ENCODE peak calls at places on chromosomes 11 and 22, in nine cellular contexts. One of them, this sample, is unnamed.

GRCh38 chr11:295351-296205 is 3.7 kb downstream of the IFITM5 start:
- DNase-seq in kidney: peak; percentile 61
- DNase-seq in neural progenitor cell: no peak
- DNase-seq in heart right ventricle: peak; percentile 8
- DNase-seq in endodermal cell: peak; percentile 44
- DNase-seq in PC-9: no peak
- DNase-seq in H9: no peak
- DNase-seq in choroid plexus epithelial cell: no peak
- DNase-seq in body of pancreas: no peak
- DNase-seq in this sample: no peak

GRCh38 chr11:126782810-126783209 is 217.8 kb downstream of the KIRREL3 start:
- DNase-seq in neural progenitor cell: no peak
- DNase-seq in heart right ventricle: no peak
- DNase-seq in H9: no peak
- DNase-seq in kidney: no peak
- DNase-seq in endodermal cell: no peak
- DNase-seq in body of pancreas: no peak
- DNase-seq in choroid plexus epithelial cell: no peak
- DNase-seq in PC-9: no peak
- DNase-seq in this sample: no peak

GRCh38 chr11:133019545-133019944 is 512.8 kb downstream of the OPCML start:
- DNase-seq in body of pancreas: no peak
- DNase-seq in choroid plexus epithelial cell: no peak
- DNase-seq in kidney: no peak
- DNase-seq in H9: no peak
- DNase-seq in PC-9: no peak
- DNase-seq in neural progenitor cell: no peak
- DNase-seq in heart right ventricle: no peak
- DNase-seq in endodermal cell: no peak
- DNase-seq in this sample: no peak

GRCh38 chr11:111575748-111576147 is 26.5 kb upstream of the SIK2 start:
- DNase-seq in body of pancreas: no peak
- DNase-seq in neural progenitor cell: no peak
- DNase-seq in kidney: no peak
- DNase-seq in endodermal cell: no peak
- DNase-seq in PC-9: no peak
- DNase-seq in heart right ventricle: no peak
- DNase-seq in H9: no peak
- DNase-seq in choroid plexus epithelial cell: no peak
- DNase-seq in this sample: no peak

GRCh38 chr11:2885676-2886081 is at the start of gene CDKN1C:
- DNase-seq in neural progenitor cell: peak; percentile 94
- DNase-seq in body of pancreas: peak; percentile 87
- DNase-seq in choroid plexus epithelial cell: peak; percentile 89
- DNase-seq in H9: peak; percentile 92
- DNase-seq in PC-9: peak; percentile 47
- DNase-seq in kidney: peak; percentile 96
- DNase-seq in endodermal cell: peak; percentile 95
- DNase-seq in heart right ventricle: peak; percentile 91
- DNase-seq in this sample: peak; percentile 98

GRCh38 chr22:32754413-32755041 is 47.0 kb upstream of the TIMP3 start:
- DNase-seq in kidney: no peak
- DNase-seq in neural progenitor cell: no peak
- DNase-seq in choroid plexus epithelial cell: peak; percentile 57
- DNase-seq in H9: no peak
- DNase-seq in heart right ventricle: peak; percentile 44
- DNase-seq in body of pancreas: peak; percentile 9
- DNase-seq in PC-9: peak; percentile 64
- DNase-seq in endodermal cell: no peak
- DNase-seq in this sample: no peak

GRCh38 chr11:131157678-131158077 is 212.7 kb upstream of the NTM start:
- DNase-seq in PC-9: no peak
- DNase-seq in kidney: no peak
- DNase-seq in neural progenitor cell: no peak
- DNase-seq in body of pancreas: no peak
- DNase-seq in H9: no peak
- DNase-seq in heart right ventricle: no peak
- DNase-seq in choroid plexus epithelial cell: no peak
- DNase-seq in endodermal cell: no peak
- DNase-seq in this sample: no peak

GRCh38 chr11:122398167-122398566 is 257.4 kb upstream of the UBASH3B start:
- DNase-seq in neural progenitor cell: no peak
- DNase-seq in choroid plexus epithelial cell: no peak
- DNase-seq in H9: no peak
- DNase-seq in PC-9: no peak
- DNase-seq in endodermal cell: no peak
- DNase-seq in body of pancreas: no peak
- DNase-seq in heart right ventricle: no peak
- DNase-seq in kidney: no peak
- DNase-seq in this sample: no peak

GRCh38 chr11:45369294-45369693 is 83.2 kb upstream of the SYT13 start:
- DNase-seq in PC-9: no peak
- DNase-seq in H9: no peak
- DNase-seq in kidney: no peak
- DNase-seq in choroid plexus epithelial cell: no peak
- DNase-seq in heart right ventricle: no peak
- DNase-seq in body of pancreas: no peak
- DNase-seq in endodermal cell: no peak
- DNase-seq in neural progenitor cell: no peak
- DNase-seq in this sample: no peak

GRCh38 chr11:15770798-15771414 is 585.4 kb downstream of the SOX6 start:
- DNase-seq in choroid plexus epithelial cell: peak; percentile 58
- DNase-seq in kidney: no peak
- DNase-seq in body of pancreas: peak; percentile 65
- DNase-seq in neural progenitor cell: peak; percentile 61
- DNase-seq in endodermal cell: peak; percentile 92
- DNase-seq in H9: peak; percentile 68
- DNase-seq in PC-9: no peak
- DNase-seq in heart right ventricle: no peak
- DNase-seq in this sample: peak; percentile 47

GRCh38 chr11:130677486-130678153 is 229.2 kb downstream of the ADAMTS15 start:
- DNase-seq in PC-9: peak; percentile 74
- DNase-seq in choroid plexus epithelial cell: peak; percentile 95
- DNase-seq in H9: peak; percentile 71
- DNase-seq in neural progenitor cell: peak; percentile 13
- DNase-seq in heart right ventricle: no peak
- DNase-seq in body of pancreas: no peak
- DNase-seq in kidney: no peak
- DNase-seq in endodermal cell: peak; percentile 80
- DNase-seq in this sample: no peak

GRCh38 chr22:45830531-45831245 is 146.3 kb downstream of the WNT7B start:
- DNase-seq in neural progenitor cell: no peak
- DNase-seq in heart right ventricle: no peak
- DNase-seq in choroid plexus epithelial cell: peak; percentile 71
- DNase-seq in body of pancreas: no peak
- DNase-seq in endodermal cell: no peak
- DNase-seq in PC-9: no peak
- DNase-seq in kidney: no peak
- DNase-seq in H9: no peak
- DNase-seq in this sample: no peak

GRCh38 chr11:33391893-33392251 is 134.7 kb downstream of the HIPK3 start:
- DNase-seq in PC-9: no peak
- DNase-seq in neural progenitor cell: no peak
- DNase-seq in heart right ventricle: no peak
- DNase-seq in body of pancreas: no peak
- DNase-seq in kidney: no peak
- DNase-seq in H9: no peak
- DNase-seq in choroid plexus epithelial cell: no peak
- DNase-seq in endodermal cell: no peak
- DNase-seq in this sample: no peak

GRCh38 chr11:123702137-123702536 is 39.3 kb downstream of the ZNF202 start:
- DNase-seq in heart right ventricle: peak; percentile 17
- DNase-seq in kidney: no peak
- DNase-seq in endodermal cell: no peak
- DNase-seq in H9: no peak
- DNase-seq in body of pancreas: no peak
- DNase-seq in neural progenitor cell: no peak
- DNase-seq in choroid plexus epithelial cell: no peak
- DNase-seq in PC-9: no peak
- DNase-seq in this sample: peak; percentile 20

GRCh38 chr11:123707206-123707605 is 34.3 kb downstream of the ZNF202 start:
- DNase-seq in kidney: no peak
- DNase-seq in PC-9: no peak
- DNase-seq in H9: no peak
- DNase-seq in neural progenitor cell: no peak
- DNase-seq in endodermal cell: no peak
- DNase-seq in body of pancreas: no peak
- DNase-seq in heart right ventricle: no peak
- DNase-seq in choroid plexus epithelial cell: no peak
- DNase-seq in this sample: no peak

GRCh38 chr11:123704341-123704740 is 37.1 kb downstream of the ZNF202 start:
- DNase-seq in choroid plexus epithelial cell: no peak
- DNase-seq in H9: no peak
- DNase-seq in endodermal cell: no peak
- DNase-seq in PC-9: no peak
- DNase-seq in heart right ventricle: no peak
- DNase-seq in neural progenitor cell: no peak
- DNase-seq in kidney: no peak
- DNase-seq in body of pancreas: no peak
- DNase-seq in this sample: no peak

GRCh38 chr11:123707606-123708205 is 33.8 kb downstream of the ZNF202 start:
- DNase-seq in neural progenitor cell: peak; percentile 79
- DNase-seq in body of pancreas: peak; percentile 69
- DNase-seq in choroid plexus epithelial cell: peak; percentile 87
- DNase-seq in kidney: no peak
- DNase-seq in H9: peak; percentile 60
- DNase-seq in heart right ventricle: no peak
- DNase-seq in endodermal cell: peak; percentile 86
- DNase-seq in PC-9: no peak
- DNase-seq in this sample: peak; percentile 60
- TF ChIP-seq CTCF in neural progenitor cell: peak; percentile 97
- TF ChIP-seq CTCF in body of pancreas: peak; percentile 66
- TF ChIP-seq CTCF in choroid plexus epithelial cell: peak; percentile 94
- TF ChIP-seq CTCF in kidney: peak; percentile 78
- TF ChIP-seq CTCF in H9: peak; percentile 91
- TF ChIP-seq CTCF in heart right ventricle: peak; percentile 82
- TF ChIP-seq CTCF in endodermal cell: peak; percentile 92
- TF ChIP-seq CTCF in PC-9: peak; percentile 79
- TF ChIP-seq CTCF in this sample: peak; percentile 63

DNA sequence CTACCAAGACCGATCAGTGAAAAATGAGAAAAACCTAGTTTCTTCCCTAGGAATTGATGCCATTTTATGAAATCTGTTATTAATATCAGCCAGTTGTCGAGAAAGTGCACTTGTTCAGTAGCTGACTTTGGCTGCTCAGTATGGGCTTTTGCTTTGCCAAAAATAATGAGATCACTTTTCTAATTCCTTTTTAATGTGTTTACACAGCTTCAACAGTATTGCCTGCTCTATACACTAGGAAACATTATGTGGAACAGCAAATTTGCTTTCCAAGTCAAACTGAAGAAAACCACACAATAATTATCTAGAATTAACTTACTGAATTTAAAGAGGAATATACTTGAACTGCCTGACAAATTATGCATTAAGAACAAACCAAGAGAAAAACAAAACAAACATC is 34.4 kb downstream of the SCUBE2 start:
- DNase-seq in H9: no peak
- DNase-seq in kidney: no peak
- DNase-seq in heart right ventricle: no peak
- DNase-seq in PC-9: no peak
- DNase-seq in body of pancreas: no peak
- DNase-seq in endodermal cell: no peak
- DNase-seq in choroid plexus epithelial cell: no peak
- DNase-seq in neural progenitor cell: no peak
- DNase-seq in this sample: no peak
- TF ChIP-seq CTCF in H9: no peak
- TF ChIP-seq CTCF in kidney: no peak
- TF ChIP-seq CTCF in heart right ventricle: no peak
- TF ChIP-seq CTCF in PC-9: no peak
- TF ChIP-seq CTCF in body of pancreas: no peak
- TF ChIP-seq CTCF in endodermal cell: no peak
- TF ChIP-seq CTCF in choroid plexus epithelial cell: no peak
- TF ChIP-seq CTCF in neural progenitor cell: no peak
- TF ChIP-seq CTCF in this sample: no peak

GRCh38 chr22:50576806-50577696 is 1.2 kb downstream of the CPT1B start:
- DNase-seq in endodermal cell: no peak
- DNase-seq in kidney: no peak
- DNase-seq in PC-9: no peak
- DNase-seq in body of pancreas: no peak
- DNase-seq in neural progenitor cell: no peak
- DNase-seq in choroid plexus epithelial cell: no peak
- DNase-seq in H9: no peak
- DNase-seq in heart right ventricle: no peak
- DNase-seq in this sample: no peak

GRCh38 chr22:50577697-50577986 is 585 bp downstream of the CPT1B start:
- DNase-seq in kidney: no peak
- DNase-seq in neural progenitor cell: no peak
- DNase-seq in body of pancreas: no peak
- DNase-seq in choroid plexus epithelial cell: no peak
- DNase-seq in endodermal cell: no peak
- DNase-seq in H9: no peak
- DNase-seq in PC-9: no peak
- DNase-seq in heart right ventricle: peak; percentile 15
- DNase-seq in this sample: no peak

GRCh38 chr22:50574383-50574755 is 3.9 kb downstream of the CPT1B start:
- DNase-seq in PC-9: no peak
- DNase-seq in heart right ventricle: no peak
- DNase-seq in neural progenitor cell: no peak
- DNase-seq in kidney: no peak
- DNase-seq in choroid plexus epithelial cell: no peak
- DNase-seq in body of pancreas: no peak
- DNase-seq in H9: no peak
- DNase-seq in endodermal cell: no peak
- DNase-seq in this sample: no peak

GRCh38 chr22:50575426-50575941 is 2.7 kb downstream of the CPT1B start:
- DNase-seq in choroid plexus epithelial cell: no peak
- DNase-seq in neural progenitor cell: no peak
- DNase-seq in endodermal cell: no peak
- DNase-seq in PC-9: no peak
- DNase-seq in kidney: no peak
- DNase-seq in H9: no peak
- DNase-seq in heart right ventricle: no peak
- DNase-seq in body of pancreas: no peak
- DNase-seq in this sample: no peak

DNA sequence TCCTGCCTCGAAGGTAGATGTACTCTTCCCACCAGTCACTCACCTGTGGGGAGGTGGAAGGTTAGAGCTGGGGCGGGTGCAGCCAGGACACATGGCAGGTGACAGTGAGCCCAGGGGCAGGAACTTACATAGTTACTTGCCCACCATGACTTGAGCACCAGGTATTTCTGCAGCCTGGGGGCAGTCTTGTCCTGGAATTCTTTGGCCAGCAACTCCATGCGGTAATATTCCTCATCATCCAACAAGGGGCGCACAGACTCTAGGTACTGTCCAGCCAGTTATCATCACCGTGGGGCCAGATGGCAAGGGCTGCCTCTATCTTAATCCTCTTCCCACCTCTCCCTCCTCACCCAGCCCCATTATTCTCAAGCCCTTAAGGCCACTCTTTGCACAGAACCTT is 2.2 kb downstream of the CPT1B start:
- DNase-seq in H9: peak; percentile 55
- DNase-seq in choroid plexus epithelial cell: peak; percentile 72
- DNase-seq in heart right ventricle: no peak
- DNase-seq in neural progenitor cell: peak; percentile 61
- DNase-seq in endodermal cell: peak; percentile 70
- DNase-seq in kidney: no peak
- DNase-seq in PC-9: peak; percentile 60
- DNase-seq in body of pancreas: peak; percentile 34
- DNase-seq in this sample: no peak
- TF ChIP-seq CTCF in H9: peak; percentile 49
- TF ChIP-seq CTCF in choroid plexus epithelial cell: peak; percentile 68
- TF ChIP-seq CTCF in heart right ventricle: peak; percentile 58
- TF ChIP-seq CTCF in neural progenitor cell: peak; percentile 50
- TF ChIP-seq CTCF in endodermal cell: peak; percentile 66
- TF ChIP-seq CTCF in kidney: no peak
- TF ChIP-seq CTCF in PC-9: peak; percentile 57
- TF ChIP-seq CTCF in body of pancreas: peak; percentile 39
- TF ChIP-seq CTCF in this sample: no peak

GRCh38 chr22:22235564-22235963 is 9.0 kb upstream of the VPREB1 start:
- DNase-seq in PC-9: peak; percentile 40
- DNase-seq in body of pancreas: peak; percentile 68
- DNase-seq in H9: peak; percentile 39
- DNase-seq in heart right ventricle: no peak
- DNase-seq in endodermal cell: peak; percentile 86
- DNase-seq in neural progenitor cell: peak; percentile 61
- DNase-seq in kidney: no peak
- DNase-seq in choroid plexus epithelial cell: peak; percentile 42
- DNase-seq in this sample: peak; percentile 70
- TF ChIP-seq CTCF in PC-9: peak; percentile 44
- TF ChIP-seq CTCF in body of pancreas: peak; percentile 30
- TF ChIP-seq CTCF in H9: peak; percentile 75
- TF ChIP-seq CTCF in heart right ventricle: peak; percentile 37
- TF ChIP-seq CTCF in endodermal cell: peak; percentile 82
- TF ChIP-seq CTCF in neural progenitor cell: peak; percentile 64
- TF ChIP-seq CTCF in kidney: peak; percentile 58
- TF ChIP-seq CTCF in choroid plexus epithelial cell: peak; percentile 70
- TF ChIP-seq CTCF in this sample: peak; percentile 59

This sample was measured in GM20000.